ENCODE peak calls at places on chromosomes 5 and 9, in six cellular contexts. C, S, D, B, Y and P are unnamed samples.

GRCh38 chr5:37875051-37875787 is 35.4 kb upstream of the GDNF start:
- DNase-seq in S (no peak), D (peak), B (peak), C (no peak), Y (no peak), P (peak)

GRCh38 chr9:114202849-114203248 is 47.5 kb downstream of the COL27A1 start:
- DNase-seq in S (no peak), B (no peak), D (peak), C (no peak), Y (no peak), P (peak)

GRCh38 chr9:26779072-26779471 is 113.5 kb downstream of the CAAP1 start:
- DNase-seq in B (no peak), D (peak), C (no peak), Y (no peak), S (no peak), P (peak)

GRCh38 chr5:78699565-78700143 is 51.1 kb upstream of the LHFPL2 start:
- DNase-seq in B (peak), Y (peak), D (peak), C (peak), S (no peak), P (peak)

GRCh38 chr9:86034863-86035734 is 64.3 kb downstream of the GOLM1 start:
- DNase-seq in Y (no peak), C (peak), B (peak), S (peak), D (peak), P (peak)

GRCh38 chr9:15509931-15510788 is 610 bp downstream of the PSIP1 start:
- DNase-seq in Y (no peak), S (peak), B (peak), C (peak), D (peak), P (no peak)

GRCh38 chr9:90539266-90539665 is 103.4 kb downstream of the DIRAS2 start:
- DNase-seq in D (no peak), S (no peak), C (no peak), B (no peak), Y (no peak), P (no peak)

GRCh38 chr5:138444078-138444773 is 5.4 kb downstream of the REEP2 start:
- DNase-seq in C (no peak), D (no peak), Y (no peak), B (no peak), S (no peak), P (no peak)

GRCh38 chr5:139566611-139567010 is 5.5 kb downstream of the UBE2D2 start:
- DNase-seq in Y (no peak), C (no peak), B (no peak), D (peak), S (no peak), P (no peak)

GRCh38 chr5:179284751-179285191 is 60.5 kb downstream of the ADAMTS2 start:
- DNase-seq in B (no peak), S (no peak), C (peak), D (no peak), Y (no peak), P (no peak)

GRCh38 chr5:620586-621180 is 8.5 kb downstream of the CEP72 start:
- DNase-seq in D (no peak), S (peak), Y (no peak), B (no peak), C (no peak), P (no peak)

GRCh38 chr5:17255471-17256016 is 38.1 kb downstream of the BASP1 start:
- DNase-seq in C (peak), Y (no peak), D (peak), S (no peak), B (no peak), P (peak)

GRCh38 chr5:170971-171800 is 20.1 kb upstream of the LRRC14B start:
- DNase-seq in S (no peak), D (no peak), Y (no peak), C (no peak), B (no peak), P (no peak)

GRCh38 chr5:448061-448765 is 5.2 kb downstream of the EXOC3 start:
- DNase-seq in C (peak), Y (no peak), B (no peak), D (no peak), S (no peak), P (no peak)

GRCh38 chr9:116060631-116061030 is 93.0 kb upstream of the PAPPA start:
- DNase-seq in B (no peak), D (no peak), C (no peak), Y (no peak), S (no peak), P (no peak)

GRCh38 chr5:175436403-175436802 is 7.6 kb downstream of the DRD1 start:
- DNase-seq in C (no peak), D (no peak), Y (no peak), B (no peak), S (no peak), P (no peak)

GRCh38 chr9:91156451-91157234 is 205.1 kb downstream of the AUH start:
- DNase-seq in C (no peak), D (no peak), B (no peak), Y (no peak), S (no peak), P (no peak)

GRCh38 chr5:6399978-6400910 is 21.9 kb upstream of the MED10 start:
- DNase-seq in D (peak), C (no peak), B (peak), S (no peak), Y (no peak), P (peak)

GRCh38 chr9:93471135-93471534 is 17.8 kb upstream of the FAM120AOS start:
- DNase-seq in D (no peak), Y (no peak), B (no peak), S (no peak), C (no peak), P (no peak)

GRCh38 chr9:747567-747966 is 93.9 kb upstream of the DMRT1 start:
- DNase-seq in C (no peak), B (no peak), S (peak), Y (no peak), D (no peak), P (peak)

GRCh38 chr5:10123254-10123989 is 126.3 kb downstream of the ATPSCKMT start:
- DNase-seq in B (no peak), C (no peak), D (no peak), S (peak), Y (no peak), P (no peak)

GRCh38 chr9:130237763-130238524 is 27.6 kb upstream of the HMCN2 start:
- DNase-seq in C (no peak), D (no peak), S (no peak), Y (no peak), B (no peak), P (no peak)

DNA sequence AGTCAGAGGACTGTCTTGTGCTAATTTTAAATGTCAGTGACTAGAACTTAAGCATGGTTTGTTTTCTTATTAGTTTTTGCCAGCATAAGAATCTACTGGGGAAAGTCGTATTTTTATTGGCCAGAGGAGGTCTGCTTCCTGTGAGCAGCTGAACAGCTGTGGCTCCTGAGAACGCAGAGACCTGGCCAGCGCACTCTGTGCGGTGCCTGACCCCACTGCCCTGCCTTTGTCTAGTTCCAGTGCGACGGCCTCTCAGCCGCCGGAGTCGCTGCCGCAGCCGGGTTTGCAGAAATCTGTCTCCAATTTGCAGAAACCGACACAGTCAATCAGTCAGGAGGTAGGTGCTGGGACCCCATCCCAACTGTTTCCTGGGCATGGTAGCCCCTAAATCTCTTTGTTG is 42.5 kb downstream of the PRRC2B start:
- DNase-seq in Y (no peak), B (peak), D (peak), S (no peak), C (no peak), P (no peak)
- H3K4me3 ChIP-seq in Y (no peak), B (no peak), D (no peak), S (no peak), C (no peak), P (no peak)

DNA sequence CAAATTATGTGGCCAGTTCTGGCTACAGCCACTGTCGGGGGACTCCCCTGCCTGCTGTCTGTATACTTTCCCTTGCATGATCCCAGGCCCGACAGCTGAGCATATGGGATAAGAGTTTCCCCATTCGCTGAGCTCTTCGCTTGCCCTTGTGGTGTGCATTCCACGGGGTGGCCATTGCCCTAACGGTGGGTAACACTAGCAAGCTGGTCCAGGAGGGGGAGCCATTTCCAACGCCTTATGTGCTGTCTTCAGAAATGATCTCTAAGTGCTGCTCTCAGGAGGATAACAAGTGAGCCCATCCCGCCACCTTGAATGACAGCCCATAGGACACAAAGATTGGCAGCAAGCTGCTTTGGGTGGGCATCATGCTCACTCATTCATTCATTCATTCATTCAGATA is 190.9 kb downstream of the FSTL4 start:
- DNase-seq in D (peak), B (no peak), S (peak), C (no peak), Y (no peak), P (peak)
- TF ChIP-seq CTCF in D (peak), B (peak), S (peak), C (no peak), Y (no peak), P (peak)

DNA sequence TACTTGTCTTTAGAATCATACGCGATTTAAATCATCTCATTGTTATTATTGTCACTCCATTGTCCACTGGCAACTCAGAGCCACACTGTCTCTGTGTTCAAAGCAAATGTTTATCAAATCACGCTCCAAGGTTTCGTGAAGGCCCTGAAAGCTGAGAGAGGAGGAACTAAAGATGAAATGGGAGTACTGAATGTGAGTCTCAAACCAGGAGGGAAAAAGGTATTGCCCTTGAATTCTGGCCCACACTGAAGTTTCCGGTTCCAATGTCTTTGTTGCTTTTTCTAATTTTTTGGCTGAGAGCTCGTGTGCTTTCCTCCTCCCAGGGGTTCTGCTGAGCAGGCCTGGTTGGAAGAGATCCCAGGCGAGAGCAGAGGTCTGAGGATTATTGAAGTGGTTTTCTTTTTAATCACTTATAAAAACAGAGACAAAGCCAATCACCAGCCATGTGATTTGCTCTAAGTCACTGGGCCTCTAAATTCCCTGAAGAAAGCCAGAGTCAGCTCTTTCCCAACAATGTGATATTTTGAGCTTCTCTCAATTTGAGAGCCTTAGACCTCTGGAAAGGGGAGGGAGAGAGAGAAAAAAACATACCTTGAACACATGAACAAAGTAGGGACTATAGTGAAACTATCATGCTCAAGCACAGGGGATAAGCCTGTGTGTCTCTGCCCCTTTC is 420.8 kb upstream of the GRAMD2B start:
- DNase-seq in Y (peak), D (peak), C (peak), S (no peak), B (peak), P (no peak)
- H3K4me3 ChIP-seq in Y (no peak), D (no peak), C (no peak), S (no peak), B (no peak), P (no peak)

DNA sequence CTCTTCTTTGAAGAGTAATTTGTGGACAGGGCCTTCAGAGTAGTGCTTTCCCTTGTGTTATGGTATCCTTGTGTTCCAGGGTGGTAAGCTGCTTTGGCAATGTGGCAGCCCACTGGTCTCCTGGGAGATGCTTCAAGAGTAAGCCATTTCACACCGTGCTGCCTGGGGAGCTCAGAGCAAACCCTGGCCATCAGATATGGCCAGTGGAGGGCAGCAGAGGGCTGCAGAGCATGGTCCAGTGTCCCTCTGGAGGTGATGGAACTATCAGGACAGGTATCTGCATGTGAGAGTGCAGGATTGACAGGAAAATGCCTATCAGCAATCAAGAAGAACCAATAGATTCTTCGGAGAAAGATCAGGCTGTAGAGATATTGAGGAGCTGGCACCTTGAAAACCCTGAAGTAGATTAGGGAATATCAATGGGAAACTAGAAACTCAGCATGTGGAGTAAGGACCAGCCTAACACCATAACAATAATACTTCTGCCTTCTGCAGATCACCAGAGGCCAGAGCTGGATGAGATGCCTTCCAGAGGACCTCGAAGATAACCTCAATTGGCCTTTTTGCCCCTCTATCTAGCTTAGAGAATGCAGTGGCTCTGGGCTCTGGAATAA is 90.8 kb downstream of the PLPPR1 start:
- DNase-seq in Y (no peak), D (peak), S (peak), B (no peak), C (peak), P (peak)
- TF ChIP-seq CTCF in Y (no peak), D (peak), S (peak), B (peak), C (peak), P (peak)